ENCODE peak calls at places on chromosomes 3 and 15, in seven cellular contexts. B is neural progenitor cell, W is fibroblast of the aortic adventitia, S is AG10803, H is adrenal gland, N is GM23338, Z is esophagus squamous epithelium. J is an unnamed sample.

GRCh38 chr3:119596392-119596791 is 1.3 kb upstream of the PLA1A start:
- DNase-seq in B (no peak), W (no peak), S (no peak), H (no peak), N (no peak), Z (no peak), J (no peak)

GRCh38 chr3:3801510-3801841 is 2.2 kb downstream of the LRRN1 start:
- DNase-seq in B (peak), W (no peak), S (no peak), H (no peak), N (peak), Z (no peak), J (no peak)

GRCh38 chr3:39013289-39013688 is 38.5 kb downstream of the SCN11A start:
- DNase-seq in B (peak), W (no peak), S (no peak), H (no peak), N (peak), Z (no peak), J (no peak)

GRCh38 chr15:52112203-52112750 is 298 bp downstream of the BCL2L10 start:
- DNase-seq in B (no peak), W (no peak), S (no peak), H (peak), N (peak), Z (no peak), J (peak)

GRCh38 chr3:190182418-190183043 is 61.8 kb upstream of the P3H2 start:
- DNase-seq in B (no peak), W (peak), S (no peak), H (no peak), N (no peak), Z (no peak), J (no peak)

GRCh38 chr3:174862101-174862500 is 3.0 kb downstream of the NAALADL2 start:
- DNase-seq in B (peak), W (no peak), S (no peak), H (no peak), N (peak), Z (no peak), J (peak)

GRCh38 chr3:82676356-82677026 is 915.0 kb upstream of the GBE1 start:
- DNase-seq in B (no peak), W (no peak), S (no peak), H (no peak), N (no peak), Z (no peak), J (no peak)

GRCh38 chr3:4983739-4984510 is 4.7 kb downstream of the BHLHE40 start:
- DNase-seq in B (peak), W (peak), S (peak), H (no peak), N (no peak), Z (peak), J (no peak)

GRCh38 chr15:98581715-98582114 is 66.6 kb upstream of the IGF1R start:
- DNase-seq in B (no peak), W (no peak), S (no peak), H (no peak), N (peak), Z (no peak), J (peak)

GRCh38 chr15:60563539-60564404 is 84.8 kb upstream of the ICE2 start:
- DNase-seq in B (no peak), W (no peak), S (no peak), H (no peak), N (no peak), Z (no peak), J (no peak)

GRCh38 chr15:72231847-72232461 is 964 bp upstream of the PKM start:
- DNase-seq in B (peak), W (peak), S (peak), H (peak), N (peak), Z (peak), J (no peak)

GRCh38 chr3:54621181-54621580 is 306.7 kb downstream of the LRTM1 start:
- DNase-seq in B (no peak), W (no peak), S (no peak), H (no peak), N (no peak), Z (no peak), J (no peak)

GRCh38 chr15:58228708-58229107 is 90.5 kb downstream of the AQP9 start:
- DNase-seq in B (peak), W (peak), S (peak), H (no peak), N (peak), Z (no peak), J (no peak)

GRCh38 chr3:76131396-76132153 is 346.2 kb upstream of the ZNF717 start:
- DNase-seq in B (no peak), W (no peak), S (peak), H (no peak), N (no peak), Z (no peak), J (no peak)

GRCh38 chr3:129046037-129046731 is 14.4 kb upstream of the GP9 start:
- DNase-seq in B (no peak), W (no peak), S (no peak), H (no peak), N (peak), Z (no peak), J (no peak)

GRCh38 chr3:186307594-186307993 is 54.4 kb downstream of the DGKG start:
- DNase-seq in B (peak), W (peak), S (peak), H (peak), N (peak), Z (no peak), J (peak)

GRCh38 chr3:71859128-71859519 is 74.2 kb upstream of the PROK2 start:
- DNase-seq in B (peak), W (peak), S (peak), H (peak), N (peak), Z (no peak), J (no peak)

GRCh38 chr3:19888428-19889152 is 45.4 kb downstream of the EFHB start:
- DNase-seq in B (no peak), W (no peak), S (no peak), H (no peak), N (no peak), Z (no peak), J (no peak)

GRCh38 chr3:152960684-152961083 is 125.8 kb downstream of the P2RY1 start:
- DNase-seq in B (no peak), W (no peak), S (no peak), H (no peak), N (no peak), Z (no peak), J (no peak)

GRCh38 chr3:48686538-48687219 is 964 bp upstream of the NCKIPSD start:
- DNase-seq in B (no peak), W (no peak), S (no peak), H (no peak), N (no peak), Z (no peak), J (no peak)

GRCh38 chr15:78034495-78035191 is 42.9 kb downstream of the TBC1D2B start:
- DNase-seq in B (no peak), W (no peak), S (no peak), H (no peak), N (no peak), Z (no peak), J (no peak)

GRCh38 chr3:72492240-72492639 is 356.0 kb downstream of the SHQ1 start:
- DNase-seq in B (peak), W (peak), S (peak), H (peak), N (no peak), Z (no peak), J (no peak)

GRCh38 chr3:65268411-65268810 is 580.6 kb upstream of the ADAMTS9 start:
- DNase-seq in B (no peak), W (no peak), S (no peak), H (no peak), N (no peak), Z (no peak), J (no peak)

GRCh38 chr3:140290105-140290504 is 355.1 kb downstream of the CLSTN2 start:
- DNase-seq in B (no peak), W (no peak), S (peak), H (no peak), N (no peak), Z (no peak), J (no peak)

GRCh38 chr3:190486201-190486865 is 27.6 kb upstream of the IL1RAP start:
- DNase-seq in B (no peak), W (no peak), S (peak), H (no peak), N (peak), Z (no peak), J (no peak)

GRCh38 chr15:81311834-81312459 is 12.0 kb downstream of the STARD5 start:
- DNase-seq in B (no peak), W (no peak), S (peak), H (no peak), N (no peak), Z (no peak), J (no peak)

GRCh38 chr3:167078070-167078622 is 302.0 kb downstream of the ZBBX start:
- DNase-seq in B (no peak), W (no peak), S (no peak), H (no peak), N (peak), Z (no peak), J (no peak)

GRCh38 chr3:56421205-56421604 is 47.1 kb downstream of the ERC2 start:
- DNase-seq in B (no peak), W (no peak), S (no peak), H (no peak), N (no peak), Z (no peak), J (no peak)

GRCh38 chr3:111577798-111578685 is 17.1 kb downstream of the ZBED2 start:
- DNase-seq in B (peak), W (peak), S (peak), H (no peak), N (peak), Z (no peak), J (no peak)

GRCh38 chr3:112056451-112056929 is 22.0 kb downstream of the TMPRSS7 start:
- DNase-seq in B (no peak), W (peak), S (peak), H (no peak), N (no peak), Z (no peak), J (no peak)

GRCh38 chr3:168024537-168024941 is 71.2 kb downstream of the GOLIM4 start:
- DNase-seq in B (no peak), W (peak), S (peak), H (no peak), N (no peak), Z (no peak), J (no peak)

GRCh38 chr15:89369548-89369947 is 34.9 kb upstream of the POLG start:
- DNase-seq in B (no peak), W (no peak), S (no peak), H (no peak), N (no peak), Z (no peak), J (no peak)

GRCh38 chr3:38986901-38987300 is 64.8 kb downstream of the SCN11A start:
- DNase-seq in B (no peak), W (no peak), S (no peak), H (no peak), N (no peak), Z (no peak), J (no peak)

GRCh38 chr3:127580327-127581060 is 10.0 kb downstream of the TPRA1 start:
- DNase-seq in B (no peak), W (no peak), S (no peak), H (no peak), N (no peak), Z (no peak), J (no peak)

GRCh38 chr3:47443611-47443995 is 32.1 kb downstream of the SCAP start:
- DNase-seq in B (no peak), W (no peak), S (no peak), H (no peak), N (no peak), Z (no peak), J (peak)

GRCh38 chr3:47441796-47442551 is 33.8 kb downstream of the SCAP start:
- DNase-seq in B (no peak), W (no peak), S (peak), H (peak), N (no peak), Z (no peak), J (peak)

GRCh38 chr3:47444103-47444502 is 31.6 kb downstream of the SCAP start:
- DNase-seq in B (no peak), W (peak), S (peak), H (no peak), N (no peak), Z (no peak), J (no peak)

GRCh38 chr3:47436180-47436579 is 39.6 kb downstream of the SCAP start:
- DNase-seq in B (no peak), W (no peak), S (no peak), H (no peak), N (no peak), Z (no peak), J (no peak)

DNA sequence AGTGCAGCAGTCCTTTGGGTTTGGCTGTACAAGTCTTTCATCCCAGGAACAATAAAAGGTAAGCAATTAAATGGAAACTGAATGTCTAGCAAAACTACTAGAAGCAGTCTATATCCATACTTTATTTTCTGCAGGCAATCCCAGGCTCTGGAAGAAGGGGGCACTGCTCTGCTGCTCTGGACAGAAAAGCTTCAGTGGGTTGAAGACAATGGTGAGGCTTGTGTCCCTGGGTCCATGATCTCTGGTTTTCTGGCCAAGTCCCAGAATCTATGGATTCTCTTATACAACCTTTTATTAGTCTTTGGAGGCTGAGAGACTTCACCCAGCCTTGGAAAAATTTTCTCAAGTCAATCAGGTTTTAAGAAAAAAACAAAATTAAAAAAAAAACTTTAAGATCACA is 35.6 kb downstream of the SCAP start:
- DNase-seq in B (peak), W (no peak), S (no peak), H (no peak), N (peak), Z (no peak), J (peak)
- TF ChIP-seq CTCF in B (peak), W (peak), S (peak), H (peak), N (peak), Z (no peak), J (no peak)

GRCh38 chr15:63971904-63972303 is 74.4 kb downstream of the DAPK2 start:
- DNase-seq in B (no peak), W (no peak), S (no peak), H (no peak), N (no peak), Z (no peak), J (no peak)

GRCh38 chr15:63972801-63973200 is 73.5 kb downstream of the DAPK2 start:
- DNase-seq in B (peak), W (no peak), S (no peak), H (no peak), N (peak), Z (no peak), J (no peak)

GRCh38 chr15:63971427-63971805 is 74.9 kb downstream of the DAPK2 start:
- DNase-seq in B (no peak), W (no peak), S (no peak), H (no peak), N (no peak), Z (no peak), J (no peak)

GRCh38 chr15:63969652-63970421 is 76.4 kb downstream of the DAPK2 start:
- DNase-seq in B (no peak), W (no peak), S (no peak), H (no peak), N (no peak), Z (no peak), J (peak)

GRCh38 chr15:63970723-63971426 is 75.4 kb downstream of the DAPK2 start:
- DNase-seq in B (no peak), W (no peak), S (peak), H (no peak), N (no peak), Z (no peak), J (no peak)
- TF ChIP-seq CTCF in B (no peak), W (no peak), S (no peak), H (no peak), N (no peak), Z (no peak), J (no peak)

GRCh38 chr15:68379058-68379758 is 52.8 kb downstream of the ITGA11 start:
- DNase-seq in B (no peak), W (no peak), S (no peak), H (no peak), N (no peak), Z (no peak), J (no peak)
- TF ChIP-seq CTCF in B (no peak), W (no peak), S (no peak), H (no peak), N (no peak), Z (no peak), J (no peak)

DNA sequence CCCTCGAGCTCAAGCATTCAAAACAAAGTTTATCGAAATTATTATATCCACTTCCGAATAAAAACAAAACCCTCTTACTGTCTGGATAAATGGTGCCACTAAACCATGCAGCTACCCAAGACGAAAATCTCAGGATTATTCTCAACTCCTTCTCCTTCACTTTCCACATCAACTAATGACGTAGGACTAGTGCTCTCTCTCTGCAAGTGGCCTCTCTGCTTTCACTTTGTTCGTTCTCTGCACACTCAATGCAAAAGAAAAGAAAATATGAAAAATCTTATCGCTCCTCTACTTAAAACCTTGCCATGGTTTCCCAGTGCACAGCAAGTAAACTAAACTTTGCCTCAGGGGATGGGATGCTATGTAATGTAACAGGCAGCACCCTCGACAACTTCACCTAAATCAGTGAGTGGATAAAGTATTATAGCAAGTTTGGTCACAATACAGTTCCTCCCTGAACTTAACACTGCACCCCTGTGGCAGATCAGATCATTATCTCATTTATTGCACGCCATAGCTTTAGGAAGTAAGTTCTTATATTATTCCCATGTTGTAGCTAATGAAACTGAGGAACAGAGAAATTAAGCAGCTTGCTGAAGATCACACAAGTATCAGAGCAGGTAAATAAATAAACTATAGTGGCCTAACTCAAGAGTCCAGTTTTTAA is 262.7 kb upstream of the GADL1 start:
- DNase-seq in B (no peak), W (no peak), S (no peak), H (no peak), N (no peak), Z (no peak), J (no peak)
- TF ChIP-seq CTCF in B (no peak), W (no peak), S (no peak), H (no peak), N (no peak), Z (no peak), J (no peak)